ENCODE peak calls at places on chromosomes 7 and 10, in four cellular contexts. One of them, this sample, is unnamed.

GRCh38 chr10:28684986-28685580 is 7.8 kb downstream of the BAMBI start:
- DNase-seq in HepG2: no peak
- DNase-seq in H1: no peak
- DNase-seq in GM12878: no peak
- DNase-seq in this sample: no peak

GRCh38 chr7:108067844-108068243 is 62.3 kb downstream of the LAMB4 start:
- DNase-seq in HepG2: no peak
- DNase-seq in H1: no peak
- DNase-seq in GM12878: no peak
- DNase-seq in this sample: no peak

GRCh38 chr7:157411580-157411979 is 74.8 kb downstream of the DNAJB6 start:
- DNase-seq in GM12878: no peak
- DNase-seq in HepG2: no peak
- DNase-seq in H1: no peak
- DNase-seq in this sample: peak

GRCh38 chr10:117217196-117217761 is 20.0 kb downstream of the KCNK18 start:
- DNase-seq in HepG2: no peak
- DNase-seq in H1: peak
- DNase-seq in GM12878: no peak
- DNase-seq in this sample: no peak

GRCh38 chr10:32005050-32005449 is 51.2 kb downstream of the KIF5B start:
- DNase-seq in GM12878: peak
- DNase-seq in H1: peak
- DNase-seq in HepG2: peak
- DNase-seq in this sample: peak

GRCh38 chr7:17516768-17517167 is 218.3 kb downstream of the AHR start:
- DNase-seq in HepG2: no peak
- DNase-seq in H1: no peak
- DNase-seq in GM12878: no peak
- DNase-seq in this sample: no peak

GRCh38 chr10:35925511-35925910 is 283.4 kb upstream of the FZD8 start:
- DNase-seq in HepG2: no peak
- DNase-seq in GM12878: no peak
- DNase-seq in H1: no peak
- DNase-seq in this sample: no peak

GRCh38 chr7:20033621-20034200 is 183.5 kb downstream of the MACC1 start:
- DNase-seq in GM12878: no peak
- DNase-seq in H1: no peak
- DNase-seq in HepG2: no peak
- DNase-seq in this sample: no peak

GRCh38 chr7:75639071-75639892 is 99.5 kb downstream of the HIP1 start:
- DNase-seq in HepG2: no peak
- DNase-seq in GM12878: no peak
- DNase-seq in H1: peak
- DNase-seq in this sample: peak

GRCh38 chr7:41881313-41882130 is 178.6 kb upstream of the INHBA start:
- DNase-seq in H1: no peak
- DNase-seq in HepG2: no peak
- DNase-seq in GM12878: peak
- DNase-seq in this sample: no peak

GRCh38 chr10:99852481-99853213 is 70.2 kb downstream of the ABCC2 start:
- DNase-seq in GM12878: no peak
- DNase-seq in HepG2: no peak
- DNase-seq in H1: no peak
- DNase-seq in this sample: no peak

DNA sequence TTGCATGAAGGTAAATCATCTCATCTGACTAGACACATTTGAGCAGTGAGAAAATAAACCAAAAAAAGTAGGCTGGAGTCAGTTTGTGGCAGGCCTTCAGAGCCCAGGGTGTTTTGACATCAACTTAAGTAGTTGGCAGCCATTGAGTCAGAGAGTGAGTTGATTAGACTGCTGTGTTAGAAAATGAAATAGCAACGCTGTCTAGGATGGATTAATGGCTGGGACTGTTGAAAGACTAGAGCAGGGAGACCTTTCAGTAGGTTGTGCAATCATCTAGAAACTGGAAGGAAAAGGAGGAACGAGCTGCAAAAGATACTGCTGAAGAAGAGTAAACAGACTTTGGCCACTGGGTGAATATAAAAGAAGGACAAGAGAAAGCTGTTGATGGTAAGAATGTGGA is 28.6 kb upstream of the TRIL start:
- DNase-seq in H1: no peak
- DNase-seq in GM12878: no peak
- DNase-seq in HepG2: no peak
- DNase-seq in this sample: no peak
- TF ChIP-seq TCF12 in H1: no peak
- TF ChIP-seq TCF12 in GM12878: no peak
- TF ChIP-seq TCF12 in HepG2: no peak
- TF ChIP-seq TCF12 in this sample: no peak

GRCh38 chr7:137402535-137403258 is 59.2 kb upstream of the PTN start:
- DNase-seq in GM12878: no peak
- DNase-seq in HepG2: no peak
- DNase-seq in H1: peak
- DNase-seq in this sample: no peak

GRCh38 chr7:137408096-137408495 is 64.6 kb upstream of the PTN start:
- DNase-seq in HepG2: no peak
- DNase-seq in GM12878: no peak
- DNase-seq in H1: no peak
- DNase-seq in this sample: no peak

GRCh38 chr7:137399827-137400823 is 56.6 kb upstream of the PTN start:
- DNase-seq in HepG2: no peak
- DNase-seq in H1: no peak
- DNase-seq in GM12878: no peak
- DNase-seq in this sample: no peak

GRCh38 chr7:137403282-137403681 is 59.7 kb upstream of the PTN start:
- DNase-seq in GM12878: no peak
- DNase-seq in H1: no peak
- DNase-seq in HepG2: no peak
- DNase-seq in this sample: no peak

DNA sequence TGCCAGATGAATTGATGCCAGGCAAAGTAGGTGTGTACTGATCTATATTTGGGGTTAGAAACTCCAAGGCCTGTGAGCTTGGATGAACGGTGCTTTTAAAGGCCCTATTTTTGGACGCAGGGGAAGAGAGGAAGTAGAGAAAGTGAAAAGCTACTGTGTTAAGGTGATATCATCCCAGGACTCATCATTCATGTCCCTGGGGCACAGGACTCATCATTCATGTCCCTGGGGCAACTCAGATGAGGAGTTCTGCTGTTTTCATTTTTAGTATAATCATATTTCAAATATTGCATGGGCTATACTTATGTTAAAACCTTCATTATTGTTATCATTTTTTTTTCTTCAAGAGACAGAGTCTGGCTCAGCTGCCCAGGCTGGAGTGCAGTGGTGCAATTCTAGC is 61.4 kb upstream of the PTN start:
- DNase-seq in GM12878: no peak
- DNase-seq in HepG2: no peak
- DNase-seq in H1: no peak
- DNase-seq in this sample: no peak
- TF ChIP-seq TCF12 in GM12878: no peak
- TF ChIP-seq TCF12 in HepG2: no peak
- TF ChIP-seq TCF12 in H1: no peak
- TF ChIP-seq TCF12 in this sample: no peak

GRCh38 chr10:103855424-103855823 is at the start of gene SH3PXD2A:
- DNase-seq in GM12878: no peak
- DNase-seq in H1: peak
- DNase-seq in HepG2: peak
- DNase-seq in this sample: peak
- TF ChIP-seq TCF12 in GM12878: no peak
- TF ChIP-seq TCF12 in H1: no peak
- TF ChIP-seq TCF12 in HepG2: no peak
- TF ChIP-seq TCF12 in this sample: no peak

DNA sequence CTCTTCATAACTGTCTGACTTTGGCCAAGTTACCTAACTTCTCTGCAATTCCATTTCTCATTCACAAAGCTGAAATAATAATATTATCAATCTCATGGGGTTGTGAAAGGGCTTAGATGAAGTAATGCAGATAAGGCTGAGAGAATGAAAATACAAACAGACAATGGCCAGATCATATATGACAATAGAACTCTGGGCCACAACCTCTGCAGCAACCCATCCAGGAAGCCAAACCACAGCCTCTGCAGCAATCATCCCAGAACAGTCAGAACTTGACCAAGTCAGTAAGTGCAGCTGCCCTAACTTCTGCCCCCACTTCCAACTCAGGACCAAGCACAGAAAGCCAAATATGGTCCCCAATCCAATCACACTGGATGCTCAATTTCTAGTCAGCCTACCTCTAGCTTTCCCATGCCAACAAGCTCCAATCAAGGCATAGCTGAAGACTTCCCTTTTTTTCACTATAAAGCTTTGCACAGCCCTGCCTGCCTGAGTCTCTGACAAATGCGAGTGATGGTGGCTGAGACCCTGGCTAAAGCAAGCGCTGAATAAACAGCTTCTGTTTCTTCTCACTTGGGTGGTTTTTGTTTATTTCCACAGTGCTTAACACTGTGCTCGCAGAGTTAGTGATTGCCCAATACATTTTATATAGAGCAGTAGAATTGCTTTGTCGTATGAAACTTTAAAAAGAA is 34.8 kb upstream of the TNPO3 start:
- DNase-seq in H1: no peak
- DNase-seq in GM12878: peak
- DNase-seq in HepG2: no peak
- DNase-seq in this sample: no peak
- TF ChIP-seq TCF12 in H1: no peak
- TF ChIP-seq TCF12 in GM12878: peak
- TF ChIP-seq TCF12 in HepG2: no peak
- TF ChIP-seq TCF12 in this sample: no peak

GRCh38 chr10:67612156-67612555 is 83.8 kb downstream of the CTNNA3 start:
- DNase-seq in H1: no peak
- DNase-seq in GM12878: no peak
- DNase-seq in HepG2: no peak
- DNase-seq in this sample: no peak

GRCh38 chr10:67609996-67610793 is 85.8 kb downstream of the CTNNA3 start:
- DNase-seq in GM12878: no peak
- DNase-seq in H1: no peak
- DNase-seq in HepG2: no peak
- DNase-seq in this sample: no peak

GRCh38 chr10:67618116-67618515 is 77.9 kb downstream of the CTNNA3 start:
- DNase-seq in HepG2: no peak
- DNase-seq in GM12878: no peak
- DNase-seq in H1: no peak
- DNase-seq in this sample: no peak

GRCh38 chr10:67608001-67608400 is 88.0 kb downstream of the CTNNA3 start:
- DNase-seq in HepG2: no peak
- DNase-seq in H1: no peak
- DNase-seq in GM12878: no peak
- DNase-seq in this sample: no peak

DNA sequence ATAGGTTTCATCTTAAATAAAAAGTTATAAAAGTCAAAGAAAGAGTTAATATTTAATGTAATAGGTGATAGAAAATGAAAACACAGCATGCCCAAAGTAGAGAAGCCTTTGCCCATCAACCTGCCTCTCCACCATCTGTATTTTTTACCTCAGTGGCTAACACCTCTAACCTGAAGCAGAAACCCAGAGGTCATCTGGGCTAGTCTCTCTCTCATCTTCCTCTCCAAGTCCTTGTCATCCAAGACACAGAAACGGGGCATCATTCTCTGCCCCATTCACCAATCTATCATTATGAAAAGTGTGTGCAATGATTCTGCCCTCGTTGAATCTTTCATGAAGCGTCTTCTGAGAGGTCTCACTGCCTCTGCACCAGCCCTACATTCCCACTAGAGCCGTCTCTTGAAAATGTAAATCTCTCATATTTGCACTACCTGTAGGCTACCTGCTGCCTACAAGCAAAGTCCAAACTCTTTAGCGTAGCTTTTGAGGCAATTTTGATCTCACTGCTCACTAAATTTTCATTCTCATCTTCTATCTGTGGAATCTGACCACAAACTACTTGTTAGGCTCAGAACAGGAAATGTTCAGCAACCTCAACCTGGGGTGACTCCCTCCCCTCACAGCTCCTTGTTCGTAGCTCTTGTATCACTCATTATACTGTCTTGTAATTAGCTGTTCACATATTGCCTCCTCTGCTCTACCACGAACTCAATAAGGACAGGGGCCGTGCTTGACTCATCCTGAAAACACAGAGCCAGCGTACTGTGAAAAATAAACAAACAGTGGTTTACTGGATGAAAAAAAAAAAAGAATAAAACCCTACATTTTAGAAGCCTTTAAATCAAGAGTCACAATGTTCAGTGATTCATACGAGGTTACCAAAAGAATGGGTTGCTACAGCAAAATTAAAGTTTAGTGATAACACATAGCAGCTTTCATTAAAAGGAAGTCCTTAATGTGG is 83.1 kb downstream of the CTNNA3 start:
- DNase-seq in GM12878: peak
- DNase-seq in H1: no peak
- DNase-seq in HepG2: no peak
- DNase-seq in this sample: no peak
- TF ChIP-seq TCF12 in GM12878: no peak
- TF ChIP-seq TCF12 in H1: no peak
- TF ChIP-seq TCF12 in HepG2: no peak
- TF ChIP-seq TCF12 in this sample: no peak

GRCh38 chr7:69428089-69428488 is 170.2 kb upstream of the AUTS2 start:
- DNase-seq in GM12878: no peak
- DNase-seq in HepG2: no peak
- DNase-seq in H1: no peak
- DNase-seq in this sample: no peak

GRCh38 chr7:69431626-69432025 is 166.6 kb upstream of the AUTS2 start:
- DNase-seq in GM12878: no peak
- DNase-seq in H1: no peak
- DNase-seq in HepG2: no peak
- DNase-seq in this sample: no peak

GRCh38 chr7:69429817-69430501 is 168.3 kb upstream of the AUTS2 start:
- DNase-seq in GM12878: no peak
- DNase-seq in H1: no peak
- DNase-seq in HepG2: no peak
- DNase-seq in this sample: no peak

GRCh38 chr7:69433086-69433485 is 165.2 kb upstream of the AUTS2 start:
- DNase-seq in GM12878: no peak
- DNase-seq in HepG2: no peak
- DNase-seq in H1: no peak
- DNase-seq in this sample: no peak

GRCh38 chr7:69430502-69431145 is 167.7 kb upstream of the AUTS2 start:
- DNase-seq in HepG2: no peak
- DNase-seq in GM12878: no peak
- DNase-seq in H1: peak
- DNase-seq in this sample: no peak
- TF ChIP-seq TCF12 in HepG2: no peak
- TF ChIP-seq TCF12 in GM12878: no peak
- TF ChIP-seq TCF12 in H1: no peak
- TF ChIP-seq TCF12 in this sample: no peak

This sample was measured in SK-N-SH.